ENCODE peak calls at places on chromosomes 1 and 21, in four cellular contexts. R is HT-29; K is stimulated activated CD4-positive, alpha-beta T cell treated with anti-CD3 and anti-CD28 coated beads, TNF-alpha, amount 100 ng/mL, for 1 hour; G is posterior cingulate gyrus. E is an unnamed sample.

GRCh38 chr1:51237714-51238403 is 1.8 kb downstream of the RNF11 start:
- DNase-seq in R (peak), K (no peak), G (peak), E (peak)

GRCh38 chr1:37999434-38000232 is 5.7 kb downstream of the FHL3 start:
- DNase-seq in R (peak), K (no peak), G (no peak), E (peak)

GRCh38 chr21:14878971-14879370 is 185.8 kb downstream of the NRIP1 start:
- DNase-seq in R (peak), K (no peak), G (no peak), E (no peak)

GRCh38 chr1:34163792-34164509 is 1.1 kb downstream of the CSMD2 start:
- DNase-seq in R (no peak), K (no peak), G (peak), E (no peak)

GRCh38 chr1:39905142-39905541 is 3.4 kb upstream of the MYCL start:
- DNase-seq in R (no peak), K (no peak), G (no peak), E (no peak)

GRCh38 chr1:94636625-94637024 is 95.1 kb upstream of the F3 start:
- DNase-seq in R (no peak), K (no peak), G (no peak), E (no peak)

GRCh38 chr1:22850281-22850680 is 122.4 kb downstream of the LACTBL1 start:
- DNase-seq in R (no peak), K (no peak), G (no peak), E (no peak)

GRCh38 chr1:101781437-101781836 is 215.3 kb downstream of the OLFM3 start:
- DNase-seq in R (peak), K (no peak), G (no peak), E (peak)

GRCh38 chr1:55326496-55326895 is 111.3 kb upstream of the USP24 start:
- DNase-seq in R (no peak), K (no peak), G (no peak), E (no peak)

GRCh38 chr1:92961896-92962752 is 862 bp upstream of the DIPK1A start:
- DNase-seq in R (peak), K (peak), G (no peak), E (peak)

GRCh38 chr1:108140177-108140576 is 60.0 kb downstream of the SLC25A24 start:
- DNase-seq in R (no peak), K (no peak), G (no peak), E (no peak)

GRCh38 chr1:153803479-153804056 is 28.4 kb downstream of the SLC27A3 start:
- DNase-seq in R (no peak), K (no peak), G (no peak), E (no peak)

GRCh38 chr1:234488054-234488953 is 9.3 kb upstream of the TARBP1 start:
- DNase-seq in R (no peak), K (no peak), G (no peak), E (no peak)

GRCh38 chr21:29148535-29148934 is 18.1 kb downstream of the MAP3K7CL start:
- DNase-seq in R (no peak), K (no peak), G (no peak), E (no peak)

GRCh38 chr1:9388628-9389184 is 96.0 kb downstream of the SPSB1 start:
- DNase-seq in R (no peak), K (no peak), G (peak), E (peak)

GRCh38 chr1:146001734-146002133 is 5.4 kb upstream of the TXNIP start:
- DNase-seq in R (no peak), K (no peak), G (no peak), E (no peak)

GRCh38 chr1:167301355-167301754 is 80.7 kb downstream of the POU2F1 start:
- DNase-seq in R (no peak), K (no peak), G (no peak), E (no peak)

GRCh38 chr1:207868252-207868768 is 42.6 kb downstream of the CD34 start:
- DNase-seq in R (no peak), K (no peak), G (no peak), E (no peak)

GRCh38 chr1:19750101-19750881 is 49.4 kb downstream of the TMCO4 start:
- DNase-seq in R (no peak), K (no peak), G (no peak), E (peak)

GRCh38 chr21:41170442-41170841 is 2.5 kb downstream of the BACE2 start:
- DNase-seq in R (peak), K (no peak), G (no peak), E (peak)

GRCh38 chr1:40341509-40342380 is 24.7 kb upstream of the COL9A2 start:
- DNase-seq in R (no peak), K (no peak), G (no peak), E (peak)

GRCh38 chr1:235999259-235999925 is 65.5 kb downstream of the NID1 start:
- DNase-seq in R (no peak), K (peak), G (no peak), E (peak)

GRCh38 chr1:70966018-70966638 is 81.5 kb downstream of the PTGER3 start:
- DNase-seq in R (peak), K (no peak), G (no peak), E (peak)

GRCh38 chr1:4411862-4412261 is 242.5 kb upstream of the AJAP1 start:
- DNase-seq in R (no peak), K (no peak), G (no peak), E (no peak)

GRCh38 chr1:9121891-9122409 is 7.0 kb downstream of the GPR157 start:
- DNase-seq in R (no peak), K (no peak), G (no peak), E (no peak)

GRCh38 chr1:7062346-7063061 is 277.2 kb downstream of the CAMTA1 start:
- DNase-seq in R (no peak), K (no peak), G (no peak), E (no peak)

GRCh38 chr1:248858096-248858890 is 592 bp downstream of the ZNF692 start:
- DNase-seq in R (peak), K (no peak), G (peak), E (peak)

GRCh38 chr1:237124856-237125462 is 83.0 kb downstream of the RYR2 start:
- DNase-seq in R (peak), K (no peak), G (no peak), E (no peak)

GRCh38 chr1:154877370-154877974 is 7.4 kb upstream of the KCNN3 start:
- DNase-seq in R (peak), K (no peak), G (no peak), E (peak)

GRCh38 chr1:15261155-15262002 is 14.4 kb downstream of the FHAD1 start:
- DNase-seq in R (peak), K (no peak), G (no peak), E (peak)

GRCh38 chr1:232538224-232538942 is 91.5 kb downstream of the SIPA1L2 start:
- DNase-seq in R (no peak), K (no peak), G (no peak), E (no peak)